ENCODE peak calls at places on chromosome 14, in seven cellular contexts. One of them, this sample, is unnamed.

GRCh38 chr14:38964630-38965029 is 138.4 kb downstream of the SEC23A start:
- DNase-seq in spleen: no peak
- DNase-seq in GM10248: no peak
- DNase-seq in fibroblast of pulmonary artery: peak; percentile 38
- DNase-seq in cardiac muscle cell: no peak
- DNase-seq in B cell: no peak
- DNase-seq in fibroblast of the aortic adventitia: no peak
- DNase-seq in this sample: no peak

GRCh38 chr14:98622208-98623051 is 649.6 kb downstream of the BCL11B start:
- DNase-seq in fibroblast of pulmonary artery: no peak
- DNase-seq in spleen: no peak
- DNase-seq in cardiac muscle cell: no peak
- DNase-seq in fibroblast of the aortic adventitia: no peak
- DNase-seq in B cell: no peak
- DNase-seq in GM10248: no peak
- DNase-seq in this sample: no peak

GRCh38 chr14:61519735-61520134 is 175.6 kb upstream of the HIF1A start:
- DNase-seq in spleen: no peak
- DNase-seq in B cell: no peak
- DNase-seq in fibroblast of the aortic adventitia: no peak
- DNase-seq in fibroblast of pulmonary artery: no peak
- DNase-seq in GM10248: no peak
- DNase-seq in cardiac muscle cell: no peak
- DNase-seq in this sample: no peak

GRCh38 chr14:95167177-95167576 is 9.8 kb upstream of the DICER1 start:
- DNase-seq in B cell: no peak
- DNase-seq in spleen: no peak
- DNase-seq in GM10248: no peak
- DNase-seq in cardiac muscle cell: no peak
- DNase-seq in fibroblast of the aortic adventitia: no peak
- DNase-seq in fibroblast of pulmonary artery: no peak
- DNase-seq in this sample: no peak

GRCh38 chr14:101221549-101222160 is 318.1 kb upstream of the RTL1 start:
- DNase-seq in fibroblast of the aortic adventitia: no peak
- DNase-seq in GM10248: no peak
- DNase-seq in B cell: peak; percentile 5
- DNase-seq in fibroblast of pulmonary artery: no peak
- DNase-seq in cardiac muscle cell: no peak
- DNase-seq in spleen: no peak
- DNase-seq in this sample: no peak

GRCh38 chr14:68535404-68536024 is 257.4 kb downstream of the ZFP36L1 start:
- DNase-seq in fibroblast of the aortic adventitia: peak; percentile 89
- DNase-seq in spleen: no peak
- DNase-seq in cardiac muscle cell: no peak
- DNase-seq in B cell: no peak
- DNase-seq in GM10248: no peak
- DNase-seq in fibroblast of pulmonary artery: peak; percentile 69
- DNase-seq in this sample: no peak

GRCh38 chr14:102683399-102684275 is 91.2 kb downstream of the RCOR1 start:
- DNase-seq in cardiac muscle cell: no peak
- DNase-seq in fibroblast of the aortic adventitia: no peak
- DNase-seq in B cell: no peak
- DNase-seq in fibroblast of pulmonary artery: no peak
- DNase-seq in spleen: no peak
- DNase-seq in GM10248: no peak
- DNase-seq in this sample: no peak

GRCh38 chr14:103123634-103124500 is 606 bp downstream of the TNFAIP2 start:
- DNase-seq in cardiac muscle cell: no peak
- DNase-seq in spleen: peak; percentile 91
- DNase-seq in fibroblast of the aortic adventitia: peak; percentile 34
- DNase-seq in fibroblast of pulmonary artery: peak; percentile 41
- DNase-seq in B cell: no peak
- DNase-seq in GM10248: no peak
- DNase-seq in this sample: no peak

GRCh38 chr14:106790189-106791036 is 1264.0 kb downstream of the TMEM121 start:
- DNase-seq in fibroblast of the aortic adventitia: no peak
- DNase-seq in cardiac muscle cell: no peak
- DNase-seq in GM10248: peak; percentile 77
- DNase-seq in fibroblast of pulmonary artery: no peak
- DNase-seq in B cell: peak; percentile 88
- DNase-seq in spleen: peak; percentile 94
- DNase-seq in this sample: peak; percentile 22

DNA sequence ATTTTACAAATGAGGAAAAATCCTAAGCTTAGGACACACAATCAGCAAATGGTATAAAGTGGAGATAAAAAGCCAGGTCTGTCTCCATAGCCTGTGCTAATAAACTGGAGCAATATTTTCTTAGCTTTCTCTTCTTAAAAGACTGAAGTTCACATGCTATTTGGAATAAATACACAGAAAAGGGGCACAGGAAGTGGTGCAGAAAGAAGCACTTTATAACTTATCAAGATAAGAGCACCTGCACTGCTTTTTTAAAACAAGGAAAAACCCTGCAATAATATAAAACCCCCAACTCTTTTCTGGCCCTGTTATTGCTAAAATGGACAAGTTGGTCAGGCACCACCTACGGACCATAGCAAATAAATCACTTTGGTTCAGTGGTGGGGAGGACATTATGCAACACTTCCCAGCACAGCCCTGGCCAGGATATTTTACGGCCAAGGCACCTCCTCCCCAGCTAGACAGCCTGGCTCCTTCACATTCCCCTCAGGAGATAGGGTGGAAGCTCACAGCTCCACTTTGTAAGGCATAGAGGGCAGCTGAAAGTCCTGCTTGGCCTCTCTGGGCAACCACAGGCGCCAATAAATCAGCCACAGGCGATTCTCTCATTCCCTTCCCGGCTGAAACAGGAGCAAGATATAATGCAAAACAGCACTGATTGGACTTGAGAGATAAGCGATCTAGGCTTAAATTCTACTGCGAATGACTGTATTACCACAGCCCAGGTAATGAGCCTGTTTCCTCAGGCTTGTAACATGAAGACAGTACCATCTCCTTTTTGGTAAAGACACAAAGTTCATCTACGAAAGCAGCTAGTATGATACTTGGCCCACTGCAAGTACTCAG is 2.1 kb downstream of the ZBTB25 start:
- DNase-seq in fibroblast of pulmonary artery: peak; percentile 86
- DNase-seq in spleen: no peak
- DNase-seq in cardiac muscle cell: no peak
- DNase-seq in GM10248: no peak
- DNase-seq in B cell: no peak
- DNase-seq in fibroblast of the aortic adventitia: peak; percentile 88
- DNase-seq in this sample: no peak
- TF ChIP-seq CTCF in fibroblast of pulmonary artery: peak; percentile 32
- TF ChIP-seq CTCF in spleen: no peak
- TF ChIP-seq CTCF in cardiac muscle cell: peak; percentile 24
- TF ChIP-seq CTCF in GM10248: no peak
- TF ChIP-seq CTCF in B cell: no peak
- TF ChIP-seq CTCF in fibroblast of the aortic adventitia: peak; percentile 32
- TF ChIP-seq CTCF in this sample: peak; percentile 20

DNA sequence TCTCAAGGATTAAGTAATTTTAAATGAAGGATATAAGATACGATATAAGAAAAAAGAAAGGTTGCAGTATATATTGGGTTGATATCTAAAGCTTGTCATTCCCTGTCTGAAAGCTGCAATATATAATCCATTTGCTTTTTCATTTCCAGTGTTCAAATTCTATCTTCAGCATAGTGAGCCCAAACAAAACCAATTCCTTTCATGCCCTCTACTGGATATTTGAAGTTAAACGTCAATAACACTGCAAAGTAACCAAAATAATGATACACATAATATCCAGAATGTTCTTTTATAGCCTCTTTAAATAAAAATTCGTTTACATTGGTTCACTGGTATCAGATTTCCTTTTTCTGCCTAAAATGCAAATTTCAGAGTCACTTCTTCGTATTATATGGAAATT is 64.5 kb upstream of the DAAM1 start:
- DNase-seq in cardiac muscle cell: peak; percentile 28
- DNase-seq in spleen: no peak
- DNase-seq in GM10248: no peak
- DNase-seq in fibroblast of pulmonary artery: peak; percentile 46
- DNase-seq in B cell: no peak
- DNase-seq in fibroblast of the aortic adventitia: peak; percentile 58
- DNase-seq in this sample: no peak
- TF ChIP-seq CTCF in cardiac muscle cell: peak; percentile 31
- TF ChIP-seq CTCF in spleen: no peak
- TF ChIP-seq CTCF in GM10248: peak; percentile 17
- TF ChIP-seq CTCF in fibroblast of pulmonary artery: peak; percentile 48
- TF ChIP-seq CTCF in B cell: no peak
- TF ChIP-seq CTCF in fibroblast of the aortic adventitia: peak; percentile 46
- TF ChIP-seq CTCF in this sample: no peak

GRCh38 chr14:83467811-83468210 is 1934.2 kb upstream of the SEL1L start:
- DNase-seq in spleen: no peak
- DNase-seq in B cell: no peak
- DNase-seq in cardiac muscle cell: no peak
- DNase-seq in GM10248: no peak
- DNase-seq in fibroblast of pulmonary artery: no peak
- DNase-seq in fibroblast of the aortic adventitia: no peak
- DNase-seq in this sample: no peak
- TF ChIP-seq CTCF in spleen: no peak
- TF ChIP-seq CTCF in B cell: no peak
- TF ChIP-seq CTCF in cardiac muscle cell: no peak
- TF ChIP-seq CTCF in GM10248: no peak
- TF ChIP-seq CTCF in fibroblast of pulmonary artery: no peak
- TF ChIP-seq CTCF in fibroblast of the aortic adventitia: no peak
- TF ChIP-seq CTCF in this sample: no peak

GRCh38 chr14:36524874-36525745 is 5.1 kb upstream of the NKX2-1 start:
- DNase-seq in GM10248: peak; percentile 12
- DNase-seq in fibroblast of pulmonary artery: no peak
- DNase-seq in fibroblast of the aortic adventitia: no peak
- DNase-seq in spleen: no peak
- DNase-seq in cardiac muscle cell: peak; percentile 85
- DNase-seq in B cell: no peak
- DNase-seq in this sample: no peak
- TF ChIP-seq CTCF in GM10248: no peak
- TF ChIP-seq CTCF in fibroblast of pulmonary artery: peak; percentile 21
- TF ChIP-seq CTCF in fibroblast of the aortic adventitia: peak; percentile 21
- TF ChIP-seq CTCF in spleen: peak; percentile 8
- TF ChIP-seq CTCF in cardiac muscle cell: peak; percentile 48
- TF ChIP-seq CTCF in B cell: no peak
- TF ChIP-seq CTCF in this sample: no peak

DNA sequence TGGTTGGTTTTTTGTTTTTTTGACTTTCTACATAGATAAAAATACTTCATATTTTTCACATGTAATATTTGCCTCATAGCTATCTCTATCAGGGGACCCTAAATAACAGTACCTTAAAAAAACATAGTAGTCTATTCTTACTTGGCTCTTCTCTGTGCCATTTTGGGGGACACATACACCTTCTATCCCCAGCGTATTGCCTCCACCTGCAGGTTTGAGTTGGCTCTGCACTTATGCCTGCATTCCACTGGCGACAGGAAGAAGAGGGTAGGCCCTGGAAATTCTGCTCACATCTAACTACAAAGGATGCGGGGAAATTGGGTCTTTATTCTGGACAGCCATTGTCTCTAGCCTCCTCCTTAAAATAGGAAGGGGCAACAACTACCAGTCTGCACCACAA is 13.8 kb upstream of the IFI27L2 start:
- DNase-seq in B cell: no peak
- DNase-seq in spleen: no peak
- DNase-seq in fibroblast of the aortic adventitia: no peak
- DNase-seq in GM10248: no peak
- DNase-seq in cardiac muscle cell: peak; percentile 52
- DNase-seq in fibroblast of pulmonary artery: no peak
- DNase-seq in this sample: no peak
- TF ChIP-seq CTCF in B cell: no peak
- TF ChIP-seq CTCF in spleen: no peak
- TF ChIP-seq CTCF in fibroblast of the aortic adventitia: peak; percentile 34
- TF ChIP-seq CTCF in GM10248: peak; percentile 26
- TF ChIP-seq CTCF in cardiac muscle cell: peak; percentile 32
- TF ChIP-seq CTCF in fibroblast of pulmonary artery: peak; percentile 37
- TF ChIP-seq CTCF in this sample: no peak

GRCh38 chr14:54797986-54798385 is 104.6 kb downstream of the GCH1 start:
- DNase-seq in B cell: no peak
- DNase-seq in fibroblast of the aortic adventitia: no peak
- DNase-seq in cardiac muscle cell: no peak
- DNase-seq in spleen: no peak
- DNase-seq in fibroblast of pulmonary artery: no peak
- DNase-seq in GM10248: no peak
- DNase-seq in this sample: no peak
- TF ChIP-seq CTCF in B cell: no peak
- TF ChIP-seq CTCF in fibroblast of the aortic adventitia: no peak
- TF ChIP-seq CTCF in cardiac muscle cell: no peak
- TF ChIP-seq CTCF in spleen: no peak
- TF ChIP-seq CTCF in fibroblast of pulmonary artery: no peak
- TF ChIP-seq CTCF in GM10248: no peak
- TF ChIP-seq CTCF in this sample: no peak